ENCODE peak calls at places on chromosome 9, in seven cellular contexts. E, R, G, X, Q, U and I are unnamed samples.
A peak's percentile ranks its signal among the peaks of the same experiment; 100 is the strongest.

GRCh38 chr9:76595645-76596044 is 136.7 kb downstream of the GCNT1 start:
- DNase-seq in E (no peak), R (no peak), G (no peak), X (no peak), Q (no peak), U (no peak), I (no peak)

GRCh38 chr9:571066-571465 is 270.4 kb upstream of the DMRT1 start:
- DNase-seq in E (no peak), R (no peak), G (no peak), X (no peak), Q (no peak), U (no peak), I (no peak)

GRCh38 chr9:93134740-93135444 is 841 bp upstream of the NINJ1 start:
- DNase-seq in E (peak; percentile 82), R (no peak), G (no peak), X (no peak), Q (no peak), U (no peak), I (no peak)

GRCh38 chr9:127974769-127975261 is 6.0 kb downstream of the EEIG1 start:
- DNase-seq in E (no peak), R (peak; percentile 32), G (no peak), X (peak; percentile 29), Q (no peak), U (no peak), I (no peak)

GRCh38 chr9:105877719-105878118 is 183.4 kb downstream of the TMEM38B start:
- DNase-seq in E (no peak), R (no peak), G (no peak), X (no peak), Q (no peak), U (no peak), I (no peak)

GRCh38 chr9:88236531-88237453 is 98.5 kb upstream of the SPATA31C2 start:
- DNase-seq in E (peak; percentile 19), R (no peak), G (no peak), X (no peak), Q (no peak), U (no peak), I (no peak)

GRCh38 chr9:94927762-94928158 is 201.3 kb downstream of the AOPEP start:
- DNase-seq in E (no peak), R (no peak), G (no peak), X (no peak), Q (no peak), U (no peak), I (no peak)

GRCh38 chr9:116271991-116272390 is 118.4 kb downstream of the PAPPA start:
- DNase-seq in E (no peak), R (peak; percentile 88), G (peak; percentile 30), X (peak; percentile 97), Q (peak; percentile 92), U (no peak), I (no peak)

GRCh38 chr9:98429613-98430012 is 174.2 kb upstream of the TBC1D2 start:
- DNase-seq in E (peak; percentile 80), R (no peak), G (no peak), X (peak; percentile 50), Q (no peak), U (no peak), I (peak; percentile 32)

GRCh38 chr9:4038182-4038723 is 261.6 kb downstream of the GLIS3 start:
- DNase-seq in E (peak; percentile 53), R (no peak), G (no peak), X (no peak), Q (no peak), U (no peak), I (peak; percentile 59)

GRCh38 chr9:135797507-135798302 is 95.7 kb downstream of the KCNT1 start:
- DNase-seq in E (peak; percentile 31), R (peak; percentile 78), G (peak; percentile 51), X (peak; percentile 71), Q (peak; percentile 33), U (no peak), I (peak; percentile 34)

GRCh38 chr9:35293381-35293780 is 131.6 kb downstream of the UNC13B start:
- DNase-seq in E (no peak), R (no peak), G (peak; percentile 68), X (peak; percentile 6), Q (no peak), U (no peak), I (no peak)

GRCh38 chr9:30575218-30575617 is 1809.2 kb upstream of the ACO1 start:
- DNase-seq in E (no peak), R (no peak), G (no peak), X (no peak), Q (no peak), U (no peak), I (no peak)

GRCh38 chr9:72586388-72587160 is 65.2 kb downstream of the TMC1 start:
- DNase-seq in E (peak; percentile 90), R (no peak), G (no peak), X (no peak), Q (no peak), U (no peak), I (peak; percentile 95)

GRCh38 chr9:79492092-79492995 is 79.4 kb upstream of the TLE4 start:
- DNase-seq in E (peak; percentile 22), R (no peak), G (no peak), X (no peak), Q (no peak), U (peak; percentile 3), I (no peak)

GRCh38 chr9:127497656-127498290 is 46.5 kb downstream of the LRSAM1 start:
- DNase-seq in E (no peak), R (no peak), G (no peak), X (no peak), Q (no peak), U (no peak), I (no peak)

GRCh38 chr9:112048924-112049785 is 125.9 kb downstream of the SUSD1 start:
- DNase-seq in E (peak; percentile 88), R (no peak), G (no peak), X (no peak), Q (no peak), U (no peak), I (no peak)

GRCh38 chr9:127177682-127178265 is 55.3 kb upstream of the ANGPTL2 start:
- DNase-seq in E (no peak), R (peak; percentile 17), G (no peak), X (no peak), Q (no peak), U (no peak), I (no peak)

GRCh38 chr9:127586537-127586936 is 25.5 kb upstream of the STXBP1 start:
- DNase-seq in E (peak; percentile 76), R (peak; percentile 86), G (peak; percentile 76), X (peak; percentile 85), Q (no peak), U (peak; percentile 71), I (peak; percentile 85)

GRCh38 chr9:133920471-133920870 is 71.7 kb downstream of the VAV2 start:
- DNase-seq in E (no peak), R (no peak), G (no peak), X (no peak), Q (no peak), U (no peak), I (no peak)

GRCh38 chr9:37812773-37813379 is 12.3 kb downstream of the DCAF10 start:
- DNase-seq in E (no peak), R (no peak), G (no peak), X (no peak), Q (no peak), U (no peak), I (no peak)
- H4K8ac ChIP-seq in E (no peak overlapping the region), R (no peak overlapping the region), G (no peak overlapping the region), X (no peak overlapping the region), Q (no peak overlapping the region), U (no peak overlapping the region), I (no peak overlapping the region)

GRCh38 chr9:86357091-86357866 is 3.1 kb upstream of the TUT7 start:
- DNase-seq in E (no peak), R (no peak), G (no peak), X (no peak), Q (no peak), U (no peak), I (no peak)
- H2BK5ac ChIP-seq in E (no peak overlapping the region), R (no peak overlapping the region), G (no peak overlapping the region), X (no peak overlapping the region), Q (no peak overlapping the region), U (no peak overlapping the region), I (no peak overlapping the region)

GRCh38 chr9:83933804-83934203 is 12.6 kb upstream of the KIF27 start:
- DNase-seq in E (peak; percentile 59), R (no peak), G (no peak), X (no peak), Q (no peak), U (peak; percentile 73), I (peak; percentile 88)

GRCh38 chr9:83932001-83932400 is 10.8 kb upstream of the KIF27 start:
- DNase-seq in E (no peak), R (no peak), G (no peak), X (no peak), Q (no peak), U (no peak), I (no peak)

GRCh38 chr9:83932851-83933250 is 11.6 kb upstream of the KIF27 start:
- DNase-seq in E (no peak), R (no peak), G (no peak), X (no peak), Q (no peak), U (no peak), I (no peak)

GRCh38 chr9:83927591-83927990 is 6.4 kb upstream of the KIF27 start:
- DNase-seq in E (no peak), R (no peak), G (no peak), X (no peak), Q (no peak), U (no peak), I (no peak)

DNA sequence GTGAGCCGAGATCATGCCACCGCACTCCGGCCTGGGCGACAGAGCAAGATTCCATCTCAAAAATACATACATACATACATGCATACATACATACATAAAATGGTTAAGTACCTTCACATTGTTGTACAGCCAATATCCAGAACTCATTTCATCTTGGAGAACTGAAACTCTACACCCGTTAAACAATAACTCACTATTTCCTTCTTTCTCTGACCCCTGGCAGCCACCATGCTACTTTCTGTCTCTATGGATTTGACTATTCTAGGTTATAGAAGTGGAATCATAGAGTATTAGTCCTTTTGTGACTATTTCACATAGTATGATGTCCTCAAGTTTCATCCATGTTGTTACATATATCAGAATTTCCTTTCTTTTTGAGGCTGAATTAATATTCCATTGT is 9.6 kb upstream of the KIF27 start:
- DNase-seq in E (no peak), R (no peak), G (no peak), X (no peak), Q (no peak), U (no peak), I (no peak)
- H3K4me2 ChIP-seq in E (no peak overlapping the region), R (no peak overlapping the region), G (no peak overlapping the region), X (no peak overlapping the region), Q (no peak overlapping the region), U (no peak overlapping the region), I (no peak overlapping the region)

DNA sequence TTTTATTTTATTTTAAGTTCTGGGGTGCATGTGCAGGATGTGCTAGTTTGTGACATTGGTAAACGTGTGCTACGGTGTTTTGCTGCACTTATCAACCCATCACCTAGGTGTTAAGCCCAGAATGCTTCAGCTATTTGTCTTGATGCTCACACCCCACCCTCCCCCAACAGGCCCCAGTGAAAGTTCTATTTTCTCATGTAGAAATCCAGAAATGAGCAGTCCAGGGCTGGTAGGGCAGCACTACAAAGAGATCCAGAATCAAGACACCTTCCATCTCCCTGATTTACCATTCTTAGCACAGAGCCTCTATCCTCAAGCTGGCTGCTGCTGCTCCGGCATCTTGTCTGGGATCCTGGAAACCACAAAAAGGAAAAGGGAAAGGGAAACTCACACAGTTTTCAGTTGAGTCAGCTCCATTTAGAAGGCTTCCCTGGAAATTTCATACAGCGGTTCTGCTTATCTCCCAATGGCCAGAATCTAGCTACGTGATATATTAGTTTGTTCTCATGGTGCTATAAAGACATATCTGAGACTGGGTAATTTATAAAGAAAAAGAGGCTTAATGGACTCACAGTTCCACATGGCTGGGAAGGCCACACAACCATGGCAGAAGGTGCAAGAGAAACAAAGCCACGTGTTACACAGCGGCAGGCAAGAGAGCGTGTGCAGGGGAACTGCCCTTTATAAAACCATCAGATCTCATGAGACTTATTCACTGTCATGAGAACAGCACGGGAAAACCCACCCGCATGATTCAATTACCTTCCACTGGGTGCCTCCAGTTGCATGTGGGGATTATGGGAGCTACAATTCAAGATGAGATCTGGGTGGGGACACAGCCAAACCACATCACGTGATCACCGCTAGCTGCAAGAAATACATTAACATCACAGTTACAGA is 85.2 kb upstream of the SMARCA2 start:
- DNase-seq in E (no peak), R (no peak), G (no peak), X (peak; percentile 18), Q (no peak), U (no peak), I (no peak)
- H4K8ac ChIP-seq in E (no peak overlapping the region), R (no peak overlapping the region), G (no peak overlapping the region), X (no peak overlapping the region), Q (no peak overlapping the region), U (no peak overlapping the region), I (no peak overlapping the region)